ENCODE peak calls at places on chromosomes 3 and 15, in five cellular contexts. S, D, B, J and U are unnamed samples.

GRCh38 chr3:27659279-27660021 is 62.7 kb downstream of the EOMES start:
- DNase-seq in J (peak), B (peak), D (no peak), S (peak), U (peak)

GRCh38 chr15:68640791-68641331 is 62.1 kb downstream of the CORO2B start:
- DNase-seq in J (no peak), S (no peak), B (no peak), D (peak), U (no peak)

GRCh38 chr3:10213156-10213792 is 35.0 kb upstream of the TATDN2 start:
- DNase-seq in J (no peak), D (no peak), S (no peak), B (no peak), U (no peak)

GRCh38 chr3:30342319-30343060 is 263.9 kb upstream of the TGFBR2 start:
- DNase-seq in B (peak), J (no peak), D (no peak), S (no peak), U (peak)

GRCh38 chr15:72344602-72345001 is 24.6 kb upstream of the CELF6 start:
- DNase-seq in J (no peak), B (no peak), S (no peak), D (no peak), U (no peak)

GRCh38 chr3:37140899-37141541 is 33.4 kb downstream of the LRRFIP2 start:
- DNase-seq in J (no peak), B (no peak), D (no peak), S (no peak), U (no peak)

GRCh38 chr3:179464296-179465092 is 13.2 kb upstream of the GNB4 start:
- DNase-seq in B (no peak), D (no peak), J (no peak), S (no peak), U (no peak)

GRCh38 chr3:137770821-137771399 is 6.8 kb downstream of the SOX14 start:
- DNase-seq in D (no peak), S (peak), B (no peak), J (no peak), U (no peak)

GRCh38 chr15:75171408-75171807 is 30.3 kb upstream of the C15orf39 start:
- DNase-seq in B (no peak), D (peak), J (no peak), S (no peak), U (peak)

GRCh38 chr3:32296251-32297204 is 58.0 kb downstream of the CMTM8 start:
- DNase-seq in S (peak), D (no peak), J (peak), B (peak), U (peak)

GRCh38 chr15:93072440-93073394 is 16.3 kb downstream of the RGMA start:
- DNase-seq in J (no peak), S (peak), B (peak), D (no peak), U (peak)

GRCh38 chr15:28896944-28897343 is 11.2 kb downstream of the APBA2 start:
- DNase-seq in D (no peak), J (no peak), S (no peak), B (peak), U (peak)

GRCh38 chr3:172647823-172648222 is 63.0 kb downstream of the NCEH1 start:
- DNase-seq in B (no peak), S (no peak), J (no peak), D (no peak), U (peak)

GRCh38 chr3:171813897-171814460 is 3.7 kb upstream of the PLD1 start:
- DNase-seq in J (no peak), D (no peak), S (no peak), B (no peak), U (no peak)

GRCh38 chr3:76063811-76064210 is 278.5 kb upstream of the ZNF717 start:
- DNase-seq in J (no peak), S (no peak), B (no peak), D (no peak), U (no peak)

GRCh38 chr3:21447471-21448205 is 303.4 kb downstream of the ZNF385D start:
- DNase-seq in J (no peak), S (no peak), B (no peak), D (no peak), U (no peak)

GRCh38 chr15:32956006-32956405 is 238.2 kb downstream of the GREM1 start:
- DNase-seq in S (peak), D (no peak), J (peak), B (peak), U (peak)

GRCh38 chr3:156307704-156308103 is 187.3 kb downstream of the KCNAB1 start:
- DNase-seq in S (no peak), J (no peak), B (no peak), D (no peak), U (peak)

GRCh38 chr3:143831208-143831607 is 17.1 kb downstream of the SLC9A9 start:
- DNase-seq in J (no peak), D (no peak), S (no peak), B (no peak), U (peak)